ENCODE peak calls at places on chromosomes 13 and 19, in four cellular contexts. F is glutamatergic neuron, I is cardiac muscle cell, A is BE2C. Z is an unnamed sample.
A peak's percentile ranks its signal among the peaks of the same experiment; 100 is the strongest.

GRCh38 chr19:18450934-18451836 is 13.3 kb upstream of the ISYNA1 start:
- DNase-seq in F (peak; percentile 98), I (peak; percentile 81), A (peak; percentile 92), Z (peak; percentile 96)

GRCh38 chr19:8462601-8463000 is 17.8 kb downstream of the HNRNPM start:
- DNase-seq in F (no peak), I (no peak), A (no peak), Z (no peak)

GRCh38 chr13:99314640-99315176 is 7.5 kb upstream of the GPR183 start:
- DNase-seq in F (no peak), I (peak; percentile 36), A (no peak), Z (no peak)

GRCh38 chr13:51733656-51734334 is 70.2 kb downstream of the DHRS12 start:
- DNase-seq in F (no peak), I (no peak), A (no peak), Z (no peak)

GRCh38 chr13:94322925-94323324 is 156.6 kb downstream of the DCT start:
- DNase-seq in F (no peak), I (no peak), A (peak; percentile 48), Z (no peak)

GRCh38 chr19:14561832-14562351 is 10.0 kb downstream of the NDUFB7 start:
- DNase-seq in F (peak; percentile 60), I (peak; percentile 25), A (no peak), Z (no peak)

GRCh38 chr13:81602236-81602635 is 1261.3 kb upstream of the SPRY2 start:
- DNase-seq in F (no peak), I (no peak), A (no peak), Z (no peak)

GRCh38 chr13:32170841-32171240 is 139.3 kb downstream of the FRY start:
- DNase-seq in F (no peak), I (peak; percentile 7), A (no peak), Z (no peak)

GRCh38 chr19:46620716-46621115 is 4.2 kb downstream of the PTGIR start:
- DNase-seq in F (peak; percentile 59), I (peak; percentile 70), A (no peak), Z (no peak)

GRCh38 chr13:44243198-44243852 is 130.3 kb upstream of the SERP2 start:
- DNase-seq in F (no peak), I (peak; percentile 77), A (peak; percentile 80), Z (peak; percentile 62)

GRCh38 chr19:16654621-16655020 is 5.3 kb downstream of the SMIM7 start:
- DNase-seq in F (no peak), I (peak; percentile 15), A (no peak), Z (no peak)

GRCh38 chr19:35451278-35452096 is 3.4 kb downstream of the FFAR2 start:
- DNase-seq in F (no peak), I (no peak), A (no peak), Z (no peak)

GRCh38 chr13:46345866-46346265 is 41.2 kb downstream of the RUBCNL start:
- DNase-seq in F (no peak), I (no peak), A (no peak), Z (no peak)

GRCh38 chr13:39602614-39603366 is at the start of gene LHFPL6:
- DNase-seq in F (peak; percentile 81), I (peak; percentile 87), A (peak; percentile 66), Z (peak; percentile 80)

GRCh38 chr13:86681223-86681622 is 882.0 kb upstream of the SLITRK6 start:
- DNase-seq in F (no peak), I (no peak), A (no peak), Z (no peak)

GRCh38 chr13:67229438-67230242 is 496 bp downstream of the PCDH9 start:
- DNase-seq in F (no peak), I (peak; percentile 6), A (no peak), Z (peak; percentile 6)

GRCh38 chr19:42313096-42313839 is at the start of gene TMEM145:
- DNase-seq in F (peak; percentile 79), I (peak; percentile 52), A (peak; percentile 84), Z (peak; percentile 53)

GRCh38 chr19:42313840-42314755 is 989 bp downstream of the TMEM145 start:
- DNase-seq in F (no peak), I (no peak), A (no peak), Z (no peak)

GRCh38 chr19:42312370-42312769 is 739 bp upstream of the TMEM145 start:
- DNase-seq in F (no peak), I (no peak), A (no peak), Z (no peak)

GRCh38 chr19:42309686-42310085 is 3.4 kb upstream of the TMEM145 start:
- DNase-seq in F (no peak), I (no peak), A (no peak), Z (no peak)

GRCh38 chr19:42311612-42312160 is 1.4 kb upstream of the TMEM145 start:
- DNase-seq in F (no peak), I (no peak), A (no peak), Z (no peak)
- TF ChIP-seq CTCF in F (no peak), I (no peak), A (peak; percentile 42), Z (peak; percentile 15)

DNA sequence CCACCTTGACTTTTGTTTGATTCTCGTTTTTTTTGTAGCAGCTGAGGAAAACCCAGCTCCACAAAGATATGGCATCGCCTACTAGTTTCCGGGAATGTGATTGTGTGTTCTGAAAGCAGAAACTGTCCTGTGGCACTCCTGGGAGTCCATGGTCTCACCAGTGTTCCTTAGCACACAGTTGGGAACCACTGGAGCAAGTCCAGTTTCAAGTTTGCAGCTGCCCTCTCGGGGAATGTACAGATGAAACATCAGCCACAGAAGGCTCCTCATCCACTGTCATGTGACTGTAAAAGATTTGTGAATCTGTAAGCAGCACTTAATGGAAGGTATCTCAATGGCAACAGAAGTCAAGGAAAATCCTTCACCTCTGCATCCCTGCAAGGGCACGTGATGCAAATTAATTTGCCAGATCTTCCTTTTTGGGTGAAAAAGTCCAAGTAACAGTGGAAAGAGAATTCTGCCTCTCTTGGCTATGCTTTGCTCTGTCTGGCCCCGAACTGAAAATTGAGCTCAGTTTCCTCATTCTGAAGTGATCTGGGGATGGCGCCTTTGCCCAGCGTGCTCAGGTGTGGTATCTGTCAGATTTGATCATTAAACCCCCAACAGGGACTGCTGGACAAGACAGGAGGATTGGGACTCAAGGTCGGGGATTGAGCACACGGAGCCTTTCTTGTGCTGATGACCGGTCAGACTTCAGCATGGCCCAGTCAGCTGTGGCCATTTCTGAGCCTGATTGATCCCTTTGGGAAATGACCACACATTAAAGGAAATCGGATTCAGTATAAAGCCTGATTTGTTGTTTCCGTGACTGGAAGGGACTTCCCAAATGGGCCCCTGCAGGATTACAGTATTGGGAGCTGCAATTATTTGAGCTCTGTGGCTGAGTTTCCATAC is 58.8 kb downstream of the ING1 start:
- DNase-seq in F (no peak), I (no peak), A (no peak), Z (no peak)
- TF ChIP-seq CTCF in F (no peak), I (no peak), A (no peak), Z (no peak)

DNA sequence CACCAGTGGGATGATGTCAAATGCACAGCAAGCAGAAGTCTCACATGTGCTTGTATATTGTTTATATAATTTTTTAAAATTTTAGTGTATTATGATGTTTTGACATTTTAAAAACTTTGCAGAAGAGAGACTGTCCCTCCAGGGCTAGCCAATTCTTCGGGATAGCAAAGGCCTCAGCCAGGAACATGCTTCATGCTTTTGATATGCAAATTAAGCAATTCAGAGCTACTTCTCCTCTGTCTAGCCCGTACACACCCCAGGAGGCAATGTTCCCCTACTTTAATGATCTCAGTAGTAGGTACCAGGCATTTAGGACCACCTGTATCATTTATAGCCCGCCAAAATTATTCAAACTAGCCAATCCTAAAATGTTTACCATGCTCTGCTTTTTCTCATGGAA is 1116.2 kb downstream of the OLFM4 start:
- DNase-seq in F (no peak), I (no peak), A (no peak), Z (no peak)
- TF ChIP-seq CTCF in F (no peak), I (no peak), A (no peak), Z (no peak)

GRCh38 chr13:20141238-20142018 is 19.4 kb downstream of the GJA3 start:
- DNase-seq in F (no peak), I (no peak), A (peak; percentile 73), Z (no peak)

GRCh38 chr13:20137875-20138274 is 23.0 kb downstream of the GJA3 start:
- DNase-seq in F (no peak), I (no peak), A (no peak), Z (no peak)

GRCh38 chr13:20140487-20140886 is 20.4 kb downstream of the GJA3 start:
- DNase-seq in F (no peak), I (no peak), A (no peak), Z (no peak)

GRCh38 chr13:20134732-20135131 is 26.1 kb downstream of the GJA3 start:
- DNase-seq in F (no peak), I (no peak), A (no peak), Z (no peak)

GRCh38 chr13:20136781-20137703 is 23.8 kb downstream of the GJA3 start:
- DNase-seq in F (peak; percentile 47), I (peak; percentile 25), A (peak; percentile 56), Z (peak; percentile 54)
- TF ChIP-seq CTCF in F (no peak), I (peak; percentile 51), A (peak; percentile 72), Z (no peak)

DNA sequence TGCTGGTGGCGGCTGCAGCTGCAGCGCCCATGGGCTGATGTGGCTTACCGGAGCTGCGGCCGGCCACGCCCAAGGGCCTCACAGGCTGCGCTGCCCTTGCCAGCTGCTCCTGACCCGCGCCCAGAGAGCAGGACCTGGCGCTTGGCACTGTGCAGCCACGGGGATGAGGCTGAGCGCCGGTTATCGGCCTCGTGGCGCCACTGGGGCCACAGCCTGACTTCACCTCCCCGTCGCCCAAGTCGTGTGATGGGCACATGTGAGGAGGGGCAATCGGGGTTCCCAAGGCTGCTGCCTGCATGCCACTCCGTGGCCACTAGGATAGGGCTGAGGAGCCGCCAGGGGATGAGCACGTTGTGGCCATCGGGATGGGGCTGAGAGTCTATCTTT is 77.2 kb upstream of the PABPC3 start:
- DNase-seq in F (peak; percentile 21), I (no peak), A (no peak), Z (no peak)
- TF ChIP-seq CTCF in F (no peak), I (no peak), A (no peak), Z (no peak)

DNA sequence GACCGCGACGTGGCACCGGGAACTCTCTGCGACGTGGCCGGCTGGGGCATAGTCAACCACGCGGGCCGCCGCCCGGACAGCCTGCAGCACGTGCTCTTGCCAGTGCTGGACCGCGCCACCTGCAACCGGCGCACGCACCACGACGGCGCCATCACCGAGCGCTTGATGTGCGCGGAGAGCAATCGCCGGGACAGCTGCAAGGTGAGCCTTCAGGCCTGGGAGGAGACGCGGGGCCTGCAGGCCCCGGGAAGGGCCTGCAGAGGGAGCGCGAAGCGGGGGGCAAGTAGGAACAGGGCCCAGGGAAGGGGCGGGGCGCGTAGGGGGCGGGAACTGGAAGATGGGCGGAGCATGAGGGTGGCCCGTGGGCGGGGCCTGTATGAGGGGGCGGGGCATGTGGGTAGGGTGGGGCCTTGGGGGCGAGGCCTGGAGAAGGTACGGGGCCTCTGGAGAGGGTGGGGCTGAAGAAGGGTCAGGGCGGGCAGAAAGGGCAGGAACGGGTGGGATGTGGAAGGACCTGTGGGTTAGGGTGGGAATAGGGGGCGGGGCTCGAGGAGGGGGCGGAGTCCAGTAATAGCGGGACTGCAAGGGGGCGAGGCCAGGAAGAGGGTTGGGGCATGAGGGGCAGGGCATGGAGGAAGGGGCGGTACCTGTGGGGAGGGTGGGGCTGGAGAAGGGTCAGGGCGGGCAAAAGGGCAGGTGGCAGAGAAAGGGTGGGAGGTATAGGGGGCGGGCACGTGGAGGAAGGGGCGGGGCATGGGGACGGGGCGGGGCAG is 2.5 kb downstream of the CFD start:
- DNase-seq in F (peak; percentile 61), I (no peak), A (peak; percentile 80), Z (no peak)
- TF ChIP-seq CTCF in F (no peak), I (no peak), A (no peak), Z (no peak)

DNA sequence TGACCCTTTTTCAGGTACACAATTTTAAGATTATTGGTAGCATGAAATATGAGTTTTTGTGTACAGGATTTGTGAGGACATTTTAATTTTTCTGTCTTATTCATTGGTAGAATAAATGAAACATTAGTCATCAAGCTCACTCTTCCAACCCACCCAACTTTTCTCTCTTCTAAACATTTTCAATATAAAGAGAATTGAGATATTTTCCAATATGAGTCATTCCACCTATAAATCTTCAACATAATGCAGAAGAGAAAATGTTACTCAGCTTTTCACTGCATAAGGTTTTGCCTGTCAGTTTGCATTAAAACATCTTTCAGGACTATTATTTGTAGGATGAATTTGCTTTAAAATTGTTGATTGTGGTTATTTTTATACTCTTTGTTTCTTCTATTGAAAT is 330.7 kb downstream of the PCDH20 start:
- DNase-seq in F (no peak), I (no peak), A (no peak), Z (no peak)
- TF ChIP-seq CTCF in F (no peak), I (no peak), A (no peak), Z (no peak)

Z was measured in endothelial cell.